ENCODE peak calls at places on chromosomes 12 and 14, in eight cellular contexts. F is effector CD4-positive, alpha-beta T cell; O is fibroblast of lung; E is RCC 7860; L is HCT116; N is hypothalamus; R is IMR-90; B is activated naive CD4-positive, alpha-beta T cell treated with Interleukin-2 at 50 U/mL for 16 hours. M is an unnamed sample.

GRCh38 chr12:7161811-7162210 is 27.7 kb upstream of the PEX5 start:
- DNase-seq in F (no peak), O (peak), E (no peak), L (no peak), N (no peak), R (peak), B (no peak), M (no peak)

GRCh38 chr14:28298156-28298555 is 468.4 kb upstream of the FOXG1 start:
- DNase-seq in F (no peak), O (no peak), E (no peak), L (no peak), N (no peak), R (no peak), B (no peak), M (no peak)

GRCh38 chr12:24838531-24838950 is 110.4 kb downstream of the BCAT1 start:
- DNase-seq in F (no peak), O (peak), E (no peak), L (no peak), N (no peak), R (peak), B (peak), M (no peak)

GRCh38 chr12:68976304-68976915 is 43.4 kb upstream of the CPM start:
- DNase-seq in F (no peak), O (no peak), E (peak), L (no peak), N (no peak), R (no peak), B (no peak), M (no peak)

GRCh38 chr12:30134229-30134628 is 350.5 kb upstream of the TMTC1 start:
- DNase-seq in F (no peak), O (no peak), E (peak), L (peak), N (no peak), R (no peak), B (no peak), M (no peak)

GRCh38 chr12:83408168-83408567 is 721.5 kb downstream of the TMTC2 start:
- DNase-seq in F (no peak), O (no peak), E (no peak), L (no peak), N (no peak), R (no peak), B (no peak), M (no peak)

GRCh38 chr12:46370792-46371717 is 1.5 kb downstream of the SLC38A2 start:
- DNase-seq in F (peak), O (peak), E (peak), L (no peak), N (peak), R (peak), B (peak), M (peak)

GRCh38 chr14:100715803-100716202 is 10.9 kb upstream of the DLK1 start:
- DNase-seq in F (no peak), O (no peak), E (no peak), L (no peak), N (no peak), R (no peak), B (no peak), M (no peak)

GRCh38 chr14:38207830-38208815 is at the start of gene SSTR1:
- DNase-seq in F (no peak), O (peak), E (no peak), L (no peak), N (no peak), R (no peak), B (no peak), M (no peak)

GRCh38 chr14:22039938-22040780 is 366.5 kb upstream of the OR4E1 start:
- DNase-seq in F (peak), O (no peak), E (no peak), L (peak), N (no peak), R (no peak), B (peak), M (no peak)

GRCh38 chr12:6532051-6532926 is 2.0 kb upstream of the GAPDH start:
- DNase-seq in F (peak), O (peak), E (peak), L (peak), N (peak), R (peak), B (peak), M (peak)

GRCh38 chr14:102620413-102620812 is 28.0 kb downstream of the RCOR1 start:
- DNase-seq in F (no peak), O (no peak), E (peak), L (no peak), N (no peak), R (peak), B (no peak), M (no peak)

M was measured in nucleus accumbens.